ENCODE peak calls at places on chromosomes 16 and 17, in nine cellular contexts. R is endodermal cell; A is stimulated activated CD4-positive, alpha-beta T cell treated with anti-CD3 and anti-CD28 coated beads, TNF-alpha, amount 100 ng/mL, for 1 hour; M is left ventricle myocardium inferior; S is transverse colon; N is NCI-H2081; Y is NCI-H1092 treated with DMSO at 0.1 percent for 48 hours; W is iris pigment epithelial cell; K is ACHN. Q is an unnamed sample.

GRCh38 chr16:67537636-67538591 is 9.3 kb downstream of the RIPOR1 start:
- DNase-seq in R (peak), A (peak), M (peak), S (peak), N (no peak), Y (no peak), W (no peak), K (no peak), Q (peak)

GRCh38 chr17:29590261-29590978 is 972 bp upstream of the GIT1 start:
- DNase-seq in R (no peak), A (no peak), M (no peak), S (peak), N (peak), Y (peak), W (peak), K (no peak), Q (no peak)

GRCh38 chr17:81238490-81238814 is 403 bp downstream of the TEPSIN start:
- DNase-seq in R (no peak), A (no peak), M (no peak), S (no peak), N (no peak), Y (no peak), W (no peak), K (no peak), Q (no peak)

GRCh38 chr17:77840156-77840555 is 118.3 kb upstream of the TNRC6C start:
- DNase-seq in R (no peak), A (no peak), M (peak), S (peak), N (no peak), Y (no peak), W (peak), K (no peak), Q (no peak)

GRCh38 chr17:14622622-14623101 is 321.8 kb downstream of the HS3ST3B1 start:
- DNase-seq in R (no peak), A (no peak), M (no peak), S (no peak), N (no peak), Y (no peak), W (no peak), K (no peak), Q (no peak)

GRCh38 chr17:4641297-4642195 is at the start of gene ALOX15:
- DNase-seq in R (peak), A (no peak), M (no peak), S (no peak), N (no peak), Y (no peak), W (no peak), K (no peak), Q (no peak)

GRCh38 chr17:50133028-50133768 is 3.2 kb upstream of the SAMD14 start:
- DNase-seq in R (peak), A (no peak), M (no peak), S (no peak), N (no peak), Y (no peak), W (peak), K (peak), Q (no peak)

GRCh38 chr17:412211-413015 is 59.8 kb upstream of the RPH3AL start:
- DNase-seq in R (peak), A (peak), M (no peak), S (peak), N (peak), Y (peak), W (peak), K (peak), Q (no peak)

GRCh38 chr16:1701216-1701878 is 4.6 kb upstream of the MAPK8IP3 start:
- DNase-seq in R (no peak), A (no peak), M (no peak), S (no peak), N (no peak), Y (no peak), W (no peak), K (no peak), Q (no peak)

GRCh38 chr16:73268311-73268997 is 220.5 kb upstream of the ZFHX3 start:
- DNase-seq in R (peak), A (no peak), M (no peak), S (no peak), N (peak), Y (peak), W (no peak), K (no peak), Q (no peak)

GRCh38 chr16:75198135-75198600 is 8.8 kb downstream of the CTRB2 start:
- DNase-seq in R (peak), A (no peak), M (no peak), S (no peak), N (no peak), Y (no peak), W (peak), K (no peak), Q (no peak)

GRCh38 chr16:8931864-8932263 is 31.8 kb downstream of the USP7 start:
- DNase-seq in R (peak), A (no peak), M (peak), S (peak), N (no peak), Y (no peak), W (peak), K (peak), Q (no peak)

GRCh38 chr17:71232801-71233559 is 887.8 kb upstream of the SOX9 start:
- DNase-seq in R (no peak), A (no peak), M (no peak), S (no peak), N (no peak), Y (no peak), W (peak), K (no peak), Q (no peak)

GRCh38 chr16:63578791-63579190 is 1542.6 kb upstream of the CDH8 start:
- DNase-seq in R (no peak), A (no peak), M (no peak), S (no peak), N (no peak), Y (no peak), W (no peak), K (no peak), Q (no peak)

GRCh38 chr17:44842748-44843147 is 4.9 kb upstream of the HIGD1B start:
- DNase-seq in R (peak), A (no peak), M (no peak), S (no peak), N (no peak), Y (no peak), W (no peak), K (no peak), Q (no peak)

GRCh38 chr17:41705271-41705991 is 6.7 kb upstream of the GAST start:
- DNase-seq in R (peak), A (no peak), M (no peak), S (no peak), N (no peak), Y (no peak), W (peak), K (no peak), Q (no peak)

GRCh38 chr16:61480250-61480649 is 556.0 kb downstream of the CDH8 start:
- DNase-seq in R (no peak), A (no peak), M (no peak), S (no peak), N (no peak), Y (no peak), W (no peak), K (no peak), Q (no peak)

GRCh38 chr17:46811978-46812583 is 6.4 kb downstream of the WNT3 start:
- DNase-seq in R (no peak), A (no peak), M (no peak), S (no peak), N (no peak), Y (no peak), W (peak), K (no peak), Q (no peak)

GRCh38 chr17:78783711-78784396 is 1.8 kb upstream of the CYTH1 start:
- DNase-seq in R (no peak), A (no peak), M (no peak), S (no peak), N (no peak), Y (no peak), W (no peak), K (no peak), Q (no peak)

GRCh38 chr16:48003226-48003907 is 152.4 kb downstream of the ABCC12 start:
- DNase-seq in R (peak), A (no peak), M (no peak), S (no peak), N (no peak), Y (no peak), W (no peak), K (peak), Q (no peak)

GRCh38 chr17:284676-285355 is 67.8 kb downstream of the RPH3AL start:
- DNase-seq in R (no peak), A (no peak), M (no peak), S (no peak), N (no peak), Y (no peak), W (no peak), K (no peak), Q (no peak)

GRCh38 chr17:68142595-68142994 is 105.2 kb upstream of the AMZ2 start:
- DNase-seq in R (no peak), A (no peak), M (no peak), S (no peak), N (no peak), Y (no peak), W (no peak), K (no peak), Q (no peak)

GRCh38 chr16:12258806-12259205 is 282.3 kb downstream of the SNX29 start:
- DNase-seq in R (no peak), A (no peak), M (no peak), S (no peak), N (no peak), Y (no peak), W (no peak), K (no peak), Q (no peak)

GRCh38 chr16:11334831-11335404 is 10.3 kb upstream of the RMI2 start:
- DNase-seq in R (no peak), A (no peak), M (no peak), S (no peak), N (no peak), Y (no peak), W (no peak), K (no peak), Q (no peak)

GRCh38 chr16:53743149-53743566 is 39.2 kb downstream of the FTO start:
- DNase-seq in R (peak), A (no peak), M (no peak), S (peak), N (peak), Y (no peak), W (peak), K (peak), Q (no peak)

GRCh38 chr17:48453447-48453846 is 23.4 kb upstream of the SKAP1 start:
- DNase-seq in R (no peak), A (no peak), M (no peak), S (no peak), N (no peak), Y (no peak), W (no peak), K (no peak), Q (no peak)

GRCh38 chr17:79623786-79624657 is 13.2 kb upstream of the RBFOX3 start:
- DNase-seq in R (peak), A (no peak), M (peak), S (peak), N (no peak), Y (no peak), W (no peak), K (no peak), Q (no peak)

Q was measured in GM12892.